ENCODE peak calls at places on chromosomes 12 and 14, in five cellular contexts. One of them, this sample, is unnamed.

GRCh38 chr12:11431486-11431885 is 36.1 kb upstream of the PRB2 start:
- DNase-seq in effector memory CD8-positive, alpha-beta T cell: no peak
- DNase-seq in activated effector memory CD4-positive, alpha-beta T cell treated with Interleukin-2 at 50 U/mL for 16 hours: no peak
- DNase-seq in GM03348: no peak
- DNase-seq in COR-L47: no peak
- DNase-seq in this sample: no peak

GRCh38 chr12:2017724-2018337 is 13.6 kb upstream of the DCP1B start:
- DNase-seq in effector memory CD8-positive, alpha-beta T cell: no peak
- DNase-seq in GM03348: no peak
- DNase-seq in COR-L47: peak
- DNase-seq in activated effector memory CD4-positive, alpha-beta T cell treated with Interleukin-2 at 50 U/mL for 16 hours: no peak
- DNase-seq in this sample: no peak

GRCh38 chr12:65728913-65729793 is 95.1 kb upstream of the HMGA2 start:
- DNase-seq in activated effector memory CD4-positive, alpha-beta T cell treated with Interleukin-2 at 50 U/mL for 16 hours: no peak
- DNase-seq in effector memory CD8-positive, alpha-beta T cell: no peak
- DNase-seq in COR-L47: no peak
- DNase-seq in GM03348: peak
- DNase-seq in this sample: no peak

GRCh38 chr12:31897791-31898503 is 61.3 kb upstream of the RESF1 start:
- DNase-seq in GM03348: no peak
- DNase-seq in activated effector memory CD4-positive, alpha-beta T cell treated with Interleukin-2 at 50 U/mL for 16 hours: no peak
- DNase-seq in COR-L47: peak
- DNase-seq in effector memory CD8-positive, alpha-beta T cell: peak
- DNase-seq in this sample: peak

GRCh38 chr12:43957732-43958131 is 121.9 kb downstream of the TMEM117 start:
- DNase-seq in GM03348: peak
- DNase-seq in activated effector memory CD4-positive, alpha-beta T cell treated with Interleukin-2 at 50 U/mL for 16 hours: no peak
- DNase-seq in effector memory CD8-positive, alpha-beta T cell: no peak
- DNase-seq in COR-L47: peak
- DNase-seq in this sample: no peak

GRCh38 chr12:15932975-15933374 is 21.8 kb downstream of the DERA start:
- DNase-seq in effector memory CD8-positive, alpha-beta T cell: no peak
- DNase-seq in COR-L47: no peak
- DNase-seq in activated effector memory CD4-positive, alpha-beta T cell treated with Interleukin-2 at 50 U/mL for 16 hours: no peak
- DNase-seq in GM03348: no peak
- DNase-seq in this sample: no peak

GRCh38 chr12:56644654-56645053 is 1.1 kb downstream of the ATP5F1B start:
- DNase-seq in effector memory CD8-positive, alpha-beta T cell: no peak
- DNase-seq in COR-L47: no peak
- DNase-seq in GM03348: no peak
- DNase-seq in activated effector memory CD4-positive, alpha-beta T cell treated with Interleukin-2 at 50 U/mL for 16 hours: no peak
- DNase-seq in this sample: no peak

GRCh38 chr14:105385698-105386365 is 12.5 kb upstream of the TEX22 start:
- DNase-seq in effector memory CD8-positive, alpha-beta T cell: no peak
- DNase-seq in GM03348: no peak
- DNase-seq in activated effector memory CD4-positive, alpha-beta T cell treated with Interleukin-2 at 50 U/mL for 16 hours: no peak
- DNase-seq in COR-L47: no peak
- DNase-seq in this sample: no peak

GRCh38 chr14:68797180-68797670 is 4.4 kb upstream of the ZFP36L1 start:
- DNase-seq in effector memory CD8-positive, alpha-beta T cell: no peak
- DNase-seq in GM03348: no peak
- DNase-seq in activated effector memory CD4-positive, alpha-beta T cell treated with Interleukin-2 at 50 U/mL for 16 hours: no peak
- DNase-seq in COR-L47: no peak
- DNase-seq in this sample: no peak

GRCh38 chr12:100346660-100347059 is 10.2 kb upstream of the SLC17A8 start:
- DNase-seq in COR-L47: no peak
- DNase-seq in GM03348: no peak
- DNase-seq in effector memory CD8-positive, alpha-beta T cell: no peak
- DNase-seq in activated effector memory CD4-positive, alpha-beta T cell treated with Interleukin-2 at 50 U/mL for 16 hours: no peak
- DNase-seq in this sample: no peak

GRCh38 chr12:115044073-115044472 is 360.1 kb upstream of the TBX3 start:
- DNase-seq in GM03348: no peak
- DNase-seq in COR-L47: no peak
- DNase-seq in effector memory CD8-positive, alpha-beta T cell: no peak
- DNase-seq in activated effector memory CD4-positive, alpha-beta T cell treated with Interleukin-2 at 50 U/mL for 16 hours: no peak
- DNase-seq in this sample: no peak

GRCh38 chr12:63206908-63207307 is 55.9 kb upstream of the AVPR1A start:
- DNase-seq in effector memory CD8-positive, alpha-beta T cell: no peak
- DNase-seq in activated effector memory CD4-positive, alpha-beta T cell treated with Interleukin-2 at 50 U/mL for 16 hours: no peak
- DNase-seq in COR-L47: no peak
- DNase-seq in GM03348: no peak
- DNase-seq in this sample: no peak

GRCh38 chr12:77151030-77151429 is 85.7 kb upstream of the E2F7 start:
- DNase-seq in effector memory CD8-positive, alpha-beta T cell: no peak
- DNase-seq in COR-L47: no peak
- DNase-seq in activated effector memory CD4-positive, alpha-beta T cell treated with Interleukin-2 at 50 U/mL for 16 hours: no peak
- DNase-seq in GM03348: no peak
- DNase-seq in this sample: no peak

GRCh38 chr14:90500665-90501370 is 104.0 kb downstream of the CALM1 start:
- DNase-seq in activated effector memory CD4-positive, alpha-beta T cell treated with Interleukin-2 at 50 U/mL for 16 hours: no peak
- DNase-seq in COR-L47: no peak
- DNase-seq in GM03348: no peak
- DNase-seq in effector memory CD8-positive, alpha-beta T cell: no peak
- DNase-seq in this sample: no peak

GRCh38 chr12:122871851-122872785 is 23.8 kb downstream of the VPS37B start:
- DNase-seq in COR-L47: peak
- DNase-seq in effector memory CD8-positive, alpha-beta T cell: no peak
- DNase-seq in GM03348: peak
- DNase-seq in activated effector memory CD4-positive, alpha-beta T cell treated with Interleukin-2 at 50 U/mL for 16 hours: no peak
- DNase-seq in this sample: peak

GRCh38 chr14:90543876-90544275 is 147.0 kb downstream of the CALM1 start:
- DNase-seq in activated effector memory CD4-positive, alpha-beta T cell treated with Interleukin-2 at 50 U/mL for 16 hours: no peak
- DNase-seq in effector memory CD8-positive, alpha-beta T cell: no peak
- DNase-seq in GM03348: no peak
- DNase-seq in COR-L47: no peak
- DNase-seq in this sample: no peak

GRCh38 chr12:24226745-24227350 is 277.4 kb upstream of the SOX5 start:
- DNase-seq in COR-L47: no peak
- DNase-seq in effector memory CD8-positive, alpha-beta T cell: no peak
- DNase-seq in activated effector memory CD4-positive, alpha-beta T cell treated with Interleukin-2 at 50 U/mL for 16 hours: no peak
- DNase-seq in GM03348: no peak
- DNase-seq in this sample: no peak

GRCh38 chr12:121467638-121468403 is 67.9 kb downstream of the RNF34 start:
- DNase-seq in COR-L47: no peak
- DNase-seq in activated effector memory CD4-positive, alpha-beta T cell treated with Interleukin-2 at 50 U/mL for 16 hours: no peak
- DNase-seq in GM03348: peak
- DNase-seq in effector memory CD8-positive, alpha-beta T cell: no peak
- DNase-seq in this sample: no peak

GRCh38 chr12:75900781-75901254 is 130.8 kb downstream of the PHLDA1 start:
- DNase-seq in GM03348: no peak
- DNase-seq in COR-L47: no peak
- DNase-seq in activated effector memory CD4-positive, alpha-beta T cell treated with Interleukin-2 at 50 U/mL for 16 hours: no peak
- DNase-seq in effector memory CD8-positive, alpha-beta T cell: no peak
- DNase-seq in this sample: no peak

GRCh38 chr14:30790827-30791226 is 83.5 kb upstream of the COCH start:
- DNase-seq in GM03348: no peak
- DNase-seq in activated effector memory CD4-positive, alpha-beta T cell treated with Interleukin-2 at 50 U/mL for 16 hours: no peak
- DNase-seq in effector memory CD8-positive, alpha-beta T cell: no peak
- DNase-seq in COR-L47: no peak
- DNase-seq in this sample: no peak

GRCh38 chr12:14960548-14961465 is 594 bp downstream of the ARHGDIB start:
- DNase-seq in COR-L47: no peak
- DNase-seq in GM03348: no peak
- DNase-seq in effector memory CD8-positive, alpha-beta T cell: peak
- DNase-seq in activated effector memory CD4-positive, alpha-beta T cell treated with Interleukin-2 at 50 U/mL for 16 hours: peak
- DNase-seq in this sample: peak

This sample was measured in T-cell.